ENCODE peak calls at places on chromosome 21, in seven cellular contexts. W is choroid plexus epithelial cell, R is endothelial cell, H is GM10248, N is GM13976, Z is heart right ventricle, P is pancreas. K is an unnamed sample.

GRCh38 chr21:36164427-36164784 is 7.8 kb downstream of the DOP1B start:
- DNase-seq in W (peak; percentile 26), R (no peak), H (no peak), N (no peak), Z (no peak), P (peak; percentile 43), K (no peak)

GRCh38 chr21:14926186-14926585 is 138.6 kb downstream of the NRIP1 start:
- DNase-seq in W (no peak), R (no peak), H (no peak), N (no peak), Z (no peak), P (no peak), K (no peak)

GRCh38 chr21:33189237-33189636 is 40.5 kb upstream of the IFNAR2 start:
- DNase-seq in W (no peak), R (no peak), H (no peak), N (no peak), Z (no peak), P (no peak), K (no peak)

GRCh38 chr21:43646550-43647260 is 12.6 kb downstream of the HSF2BP start:
- DNase-seq in W (peak; percentile 98), R (peak; percentile 86), H (peak; percentile 86), N (peak; percentile 86), Z (peak; percentile 90), P (peak; percentile 92), K (peak; percentile 60)

GRCh38 chr21:27480841-27481261 is 514.0 kb upstream of the ADAMTS5 start:
- DNase-seq in W (peak; percentile 46), R (no peak), H (no peak), N (no peak), Z (no peak), P (no peak), K (no peak)

GRCh38 chr21:29829514-29830255 is 110.1 kb downstream of the GRIK1 start:
- DNase-seq in W (peak; percentile 50), R (no peak), H (no peak), N (no peak), Z (no peak), P (no peak), K (no peak)

GRCh38 chr21:42160950-42161225 is 58.1 kb upstream of the ABCG1 start:
- DNase-seq in W (no peak), R (no peak), H (no peak), N (no peak), Z (no peak), P (no peak), K (no peak)

GRCh38 chr21:42366292-42367010 is at the start of gene TFF1:
- DNase-seq in W (peak; percentile 8), R (no peak), H (no peak), N (no peak), Z (no peak), P (no peak), K (no peak)

GRCh38 chr21:43191521-43191920 is 22.7 kb downstream of the CRYAA start:
- DNase-seq in W (no peak), R (no peak), H (no peak), N (no peak), Z (no peak), P (peak; percentile 1), K (no peak)

GRCh38 chr21:33951276-33952178 is 35.9 kb upstream of the ATP5PO start:
- DNase-seq in W (peak; percentile 88), R (no peak), H (no peak), N (no peak), Z (no peak), P (no peak), K (no peak)

GRCh38 chr21:41817877-41818855 is 51.3 kb upstream of the RIPK4 start:
- DNase-seq in W (no peak), R (no peak), H (no peak), N (no peak), Z (no peak), P (no peak), K (no peak)

GRCh38 chr21:36241717-36242116 is 78.3 kb upstream of the MORC3 start:
- DNase-seq in W (no peak), R (no peak), H (no peak), N (no peak), Z (no peak), P (no peak), K (no peak)

GRCh38 chr21:31905444-31906400 is 32.9 kb downstream of the HUNK start:
- DNase-seq in W (no peak), R (no peak), H (no peak), N (no peak), Z (no peak), P (no peak), K (peak; percentile 55)

GRCh38 chr21:46559291-46559983 is 45.4 kb downstream of the S100B start:
- DNase-seq in W (no peak), R (peak; percentile 22), H (peak; percentile 77), N (peak; percentile 76), Z (no peak), P (no peak), K (no peak)

GRCh38 chr21:45281411-45282282 is 6.0 kb downstream of the POFUT2 start:
- DNase-seq in W (no peak), R (no peak), H (no peak), N (no peak), Z (no peak), P (peak; percentile 7), K (no peak)
- TF ChIP-seq CTCF in W (no peak), R (no peak), H (no peak), N (no peak), Z (no peak), P (no peak), K (no peak)

GRCh38 chr21:37424987-37425386 is 58.4 kb downstream of the DYRK1A start:
- DNase-seq in W (no peak), R (no peak), H (no peak), N (no peak), Z (no peak), P (no peak), K (no peak)
- TF ChIP-seq CTCF in W (no peak), R (no peak), H (no peak), N (no peak), Z (no peak), P (no peak), K (no peak)

DNA sequence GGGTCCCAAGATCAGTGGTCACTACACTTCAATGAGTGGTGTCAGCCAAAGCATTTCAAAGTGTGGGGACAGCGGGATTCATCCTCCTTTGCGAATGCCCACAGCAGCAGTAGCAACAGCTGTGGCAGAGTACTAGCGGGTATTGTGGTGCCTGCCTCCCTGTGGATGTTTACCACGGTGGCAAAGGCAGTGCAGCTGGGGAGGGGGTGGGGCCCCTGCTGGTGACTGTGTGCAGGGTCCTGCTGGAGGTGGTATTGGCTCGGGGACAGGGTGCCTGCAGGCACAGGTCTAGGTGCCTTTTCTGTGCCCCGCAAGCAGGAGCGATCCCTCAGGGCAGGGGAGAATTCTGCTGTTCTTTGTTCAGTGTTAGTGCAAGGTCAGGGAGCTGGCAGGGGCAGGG is 415.7 kb downstream of the USP25 start:
- DNase-seq in W (no peak), R (no peak), H (no peak), N (no peak), Z (no peak), P (no peak), K (no peak)
- TF ChIP-seq CTCF in W (no peak), R (no peak), H (no peak), N (no peak), Z (no peak), P (no peak), K (no peak)

GRCh38 chr21:24148461-24148860 is 1458.8 kb downstream of the MRPL39 start:
- DNase-seq in W (no peak), R (no peak), H (no peak), N (no peak), Z (no peak), P (no peak), K (no peak)

GRCh38 chr21:24147674-24148073 is 1459.6 kb downstream of the MRPL39 start:
- DNase-seq in W (no peak), R (no peak), H (no peak), N (no peak), Z (no peak), P (no peak), K (no peak)

GRCh38 chr21:24150753-24151152 is 1456.5 kb downstream of the MRPL39 start:
- DNase-seq in W (no peak), R (no peak), H (no peak), N (no peak), Z (no peak), P (no peak), K (no peak)
- TF ChIP-seq CTCF in W (no peak), R (no peak), H (no peak), N (no peak), Z (no peak), P (no peak), K (no peak)

GRCh38 chr21:25036775-25037174 is 570.5 kb downstream of the MRPL39 start:
- DNase-seq in W (no peak), R (no peak), H (no peak), N (no peak), Z (no peak), P (no peak), K (no peak)

DNA sequence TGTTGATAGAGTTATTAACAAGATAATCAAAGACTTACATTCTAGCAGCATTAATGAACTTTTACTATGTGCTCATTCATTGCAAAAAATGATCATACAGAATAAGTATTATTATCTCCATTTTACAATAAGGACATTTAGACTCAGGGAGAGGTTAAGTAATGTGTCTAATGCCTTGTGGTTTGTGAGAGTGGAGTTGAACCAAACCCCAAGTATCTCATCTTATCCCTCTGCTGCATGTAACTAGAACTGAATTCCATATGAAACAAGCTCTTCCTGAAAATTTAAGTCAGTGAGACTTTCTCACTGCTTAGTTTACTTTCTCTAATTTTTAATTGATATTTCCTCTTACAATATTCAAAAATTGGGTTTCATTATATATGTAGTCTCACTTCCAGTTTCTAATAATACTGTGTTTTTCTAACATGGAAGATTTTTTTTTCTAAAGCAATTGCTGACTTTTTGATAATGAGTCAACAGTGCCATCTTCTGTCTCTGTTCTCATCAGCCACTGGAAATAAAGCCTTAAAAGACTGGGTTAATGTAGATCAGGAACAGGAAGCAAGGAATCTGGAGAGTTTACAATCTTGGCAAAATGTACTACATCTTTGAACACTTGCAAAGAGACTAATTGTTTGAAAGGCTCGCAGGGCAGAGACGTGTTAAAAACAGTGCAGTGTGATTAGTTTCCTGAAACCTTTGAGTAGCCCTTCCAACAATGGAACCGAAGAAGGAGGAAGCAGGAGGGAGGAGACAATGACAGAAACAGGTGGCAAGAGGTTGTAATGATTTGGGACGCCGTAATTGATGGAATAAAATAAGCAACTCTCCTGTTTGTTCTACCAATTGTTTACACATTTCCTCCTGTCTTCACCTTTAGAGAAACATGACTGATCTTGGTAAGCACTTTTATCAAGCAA is 567.6 kb downstream of the MRPL39 start:
- DNase-seq in W (peak; percentile 7), R (no peak), H (peak; percentile 15), N (no peak), Z (no peak), P (no peak), K (no peak)
- TF ChIP-seq CTCF in W (no peak), R (no peak), H (peak; percentile 68), N (peak; percentile 31), Z (no peak), P (no peak), K (no peak)

K was measured in AG04449.